ENCODE peak calls at places on chromosomes 5 and 9, in nine cellular contexts. One of them, this sample, is unnamed. For H3K27me3, the result is how much of the 10 kb centered on the place peaks cover.

GRCh38 chr5:14628346-14628745 is 36.2 kb upstream of the OTULIN start:
- DNase-seq in AG04450: peak
- DNase-seq in hepatocyte: peak
- DNase-seq in sigmoid colon: no peak
- DNase-seq in CD8-positive, alpha-beta T cell: peak
- DNase-seq in fibroblast of lung: peak
- DNase-seq in Peyer's patch: no peak
- DNase-seq in HCT116: no peak
- DNase-seq in SK-N-SH: no peak
- DNase-seq in this sample: peak

GRCh38 chr9:135077497-135078200 is 9.8 kb upstream of the OLFM1 start:
- DNase-seq in AG04450: no peak
- DNase-seq in hepatocyte: peak
- DNase-seq in sigmoid colon: peak
- DNase-seq in CD8-positive, alpha-beta T cell: no peak
- DNase-seq in fibroblast of lung: no peak
- DNase-seq in Peyer's patch: peak
- DNase-seq in HCT116: no peak
- DNase-seq in SK-N-SH: no peak
- DNase-seq in this sample: peak

GRCh38 chr9:109914280-109915027 is 134.5 kb downstream of the PALM2AKAP2 start:
- DNase-seq in AG04450: peak
- DNase-seq in hepatocyte: no peak
- DNase-seq in sigmoid colon: no peak
- DNase-seq in CD8-positive, alpha-beta T cell: no peak
- DNase-seq in fibroblast of lung: peak
- DNase-seq in Peyer's patch: no peak
- DNase-seq in HCT116: no peak
- DNase-seq in SK-N-SH: no peak
- DNase-seq in this sample: peak

GRCh38 chr5:106392766-106393165 is 1278.0 kb downstream of the EFNA5 start:
- DNase-seq in AG04450: no peak
- DNase-seq in hepatocyte: no peak
- DNase-seq in sigmoid colon: no peak
- DNase-seq in CD8-positive, alpha-beta T cell: no peak
- DNase-seq in fibroblast of lung: no peak
- DNase-seq in Peyer's patch: no peak
- DNase-seq in HCT116: no peak
- DNase-seq in SK-N-SH: no peak
- DNase-seq in this sample: peak

GRCh38 chr9:93302586-93303257 is 118.8 kb downstream of the WNK2 start:
- DNase-seq in AG04450: no peak
- DNase-seq in hepatocyte: peak
- DNase-seq in sigmoid colon: peak
- DNase-seq in CD8-positive, alpha-beta T cell: peak
- DNase-seq in fibroblast of lung: peak
- DNase-seq in Peyer's patch: peak
- DNase-seq in HCT116: peak
- DNase-seq in SK-N-SH: peak
- DNase-seq in this sample: peak

GRCh38 chr5:54873696-54874095 is 111.7 kb downstream of the ESM1 start:
- DNase-seq in AG04450: no peak
- DNase-seq in hepatocyte: no peak
- DNase-seq in sigmoid colon: no peak
- DNase-seq in CD8-positive, alpha-beta T cell: no peak
- DNase-seq in fibroblast of lung: no peak
- DNase-seq in Peyer's patch: no peak
- DNase-seq in HCT116: no peak
- DNase-seq in SK-N-SH: no peak
- DNase-seq in this sample: no peak

GRCh38 chr5:68489556-68489955 is 274.0 kb downstream of the PIK3R1 start:
- DNase-seq in AG04450: no peak
- DNase-seq in hepatocyte: no peak
- DNase-seq in sigmoid colon: no peak
- DNase-seq in CD8-positive, alpha-beta T cell: no peak
- DNase-seq in fibroblast of lung: no peak
- DNase-seq in Peyer's patch: no peak
- DNase-seq in HCT116: no peak
- DNase-seq in SK-N-SH: no peak
- DNase-seq in this sample: no peak

GRCh38 chr5:139670369-139671095 is 22.4 kb downstream of the CXXC5 start:
- DNase-seq in AG04450: no peak
- DNase-seq in hepatocyte: no peak
- DNase-seq in sigmoid colon: no peak
- DNase-seq in CD8-positive, alpha-beta T cell: peak
- DNase-seq in fibroblast of lung: no peak
- DNase-seq in Peyer's patch: no peak
- DNase-seq in HCT116: no peak
- DNase-seq in SK-N-SH: peak
- DNase-seq in this sample: no peak

GRCh38 chr5:88672644-88673493 is 210.1 kb downstream of the MEF2C start:
- DNase-seq in AG04450: no peak
- DNase-seq in hepatocyte: no peak
- DNase-seq in sigmoid colon: no peak
- DNase-seq in CD8-positive, alpha-beta T cell: no peak
- DNase-seq in fibroblast of lung: no peak
- DNase-seq in Peyer's patch: no peak
- DNase-seq in HCT116: no peak
- DNase-seq in SK-N-SH: no peak
- DNase-seq in this sample: no peak

GRCh38 chr5:88669314-88669713 is 213.7 kb downstream of the MEF2C start:
- DNase-seq in AG04450: no peak
- DNase-seq in hepatocyte: no peak
- DNase-seq in sigmoid colon: no peak
- DNase-seq in CD8-positive, alpha-beta T cell: no peak
- DNase-seq in fibroblast of lung: no peak
- DNase-seq in Peyer's patch: no peak
- DNase-seq in HCT116: no peak
- DNase-seq in SK-N-SH: no peak
- DNase-seq in this sample: no peak

GRCh38 chr5:88674262-88675158 is 208.5 kb downstream of the MEF2C start:
- DNase-seq in AG04450: no peak
- DNase-seq in hepatocyte: no peak
- DNase-seq in sigmoid colon: no peak
- DNase-seq in CD8-positive, alpha-beta T cell: no peak
- DNase-seq in fibroblast of lung: no peak
- DNase-seq in Peyer's patch: peak
- DNase-seq in HCT116: no peak
- DNase-seq in SK-N-SH: no peak
- DNase-seq in this sample: no peak

GRCh38 chr5:88671808-88672499 is 211.0 kb downstream of the MEF2C start:
- DNase-seq in AG04450: no peak
- DNase-seq in hepatocyte: no peak
- DNase-seq in sigmoid colon: no peak
- DNase-seq in CD8-positive, alpha-beta T cell: no peak
- DNase-seq in fibroblast of lung: no peak
- DNase-seq in Peyer's patch: no peak
- DNase-seq in HCT116: no peak
- DNase-seq in SK-N-SH: no peak
- DNase-seq in this sample: no peak

DNA sequence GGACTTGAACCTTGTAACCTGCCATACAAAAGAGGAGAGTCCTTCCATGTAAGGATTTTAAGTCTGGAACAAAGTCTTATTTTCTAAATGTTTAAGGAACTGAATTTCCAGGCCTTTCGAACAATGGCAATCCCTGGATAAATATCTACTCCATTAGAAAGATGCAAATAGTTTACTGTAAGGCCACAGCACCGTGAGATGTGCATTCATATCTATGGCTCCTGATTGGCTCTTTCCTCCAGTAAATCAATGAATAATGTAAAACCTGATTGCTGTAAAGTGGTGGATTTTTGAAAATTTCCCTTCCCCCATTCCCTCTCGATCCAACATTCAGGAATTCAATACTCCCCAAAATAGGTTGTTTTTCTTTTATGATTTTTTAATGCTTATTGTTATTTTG is 211.6 kb downstream of the MEF2C start:
- DNase-seq in AG04450: no peak
- DNase-seq in hepatocyte: no peak
- DNase-seq in sigmoid colon: no peak
- DNase-seq in CD8-positive, alpha-beta T cell: no peak
- DNase-seq in fibroblast of lung: no peak
- DNase-seq in Peyer's patch: no peak
- DNase-seq in HCT116: no peak
- DNase-seq in SK-N-SH: no peak
- DNase-seq in this sample: no peak
- H3K27me3 ChIP-seq in AG04450: half or more
- H3K27me3 ChIP-seq in hepatocyte: half or more
- H3K27me3 ChIP-seq in sigmoid colon: half or more
- H3K27me3 ChIP-seq in CD8-positive, alpha-beta T cell: half or more
- H3K27me3 ChIP-seq in fibroblast of lung: half or more
- H3K27me3 ChIP-seq in Peyer's patch: under half
- H3K27me3 ChIP-seq in HCT116: under half
- H3K27me3 ChIP-seq in SK-N-SH: half or more
- H3K27me3 ChIP-seq in this sample: half or more

DNA sequence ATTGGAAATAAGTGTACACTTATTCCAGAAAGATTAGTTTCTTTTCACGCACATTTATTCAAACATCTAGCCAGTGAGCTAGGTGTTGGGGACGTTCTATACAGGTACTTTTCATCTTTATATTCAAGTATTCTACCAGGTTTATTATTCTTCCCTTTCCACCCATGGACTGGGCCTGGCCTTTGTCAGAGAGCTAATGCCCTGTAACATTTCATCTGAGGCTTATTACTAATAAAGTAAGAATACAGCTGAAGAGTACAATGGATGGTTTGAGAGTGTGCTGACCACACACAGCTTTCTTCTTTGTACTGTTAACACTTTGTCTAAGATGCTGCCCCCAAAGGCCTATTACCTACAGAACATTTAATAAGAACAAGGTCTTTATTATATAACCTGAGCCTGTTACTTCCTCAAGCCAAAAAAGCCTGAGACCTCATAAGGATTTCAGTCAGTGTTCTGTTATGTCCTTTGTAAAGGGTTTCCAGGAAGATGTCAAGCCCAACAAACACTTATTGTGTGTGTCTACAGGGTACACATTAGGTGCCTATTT is 93.5 kb downstream of the ZNF608 start:
- DNase-seq in AG04450: no peak
- DNase-seq in hepatocyte: no peak
- DNase-seq in sigmoid colon: no peak
- DNase-seq in CD8-positive, alpha-beta T cell: no peak
- DNase-seq in fibroblast of lung: no peak
- DNase-seq in Peyer's patch: no peak
- DNase-seq in HCT116: no peak
- DNase-seq in SK-N-SH: no peak
- DNase-seq in this sample: no peak
- H3K27ac ChIP-seq in AG04450: no peak
- H3K27ac ChIP-seq in hepatocyte: peak
- H3K27ac ChIP-seq in sigmoid colon: peak
- H3K27ac ChIP-seq in CD8-positive, alpha-beta T cell: no peak
- H3K27ac ChIP-seq in fibroblast of lung: no peak
- H3K27ac ChIP-seq in Peyer's patch: peak
- H3K27ac ChIP-seq in HCT116: no peak
- H3K27ac ChIP-seq in SK-N-SH: no peak
- H3K27ac ChIP-seq in this sample: no peak

GRCh38 chr5:143318270-143318669 is 85.2 kb downstream of the NR3C1 start:
- DNase-seq in AG04450: no peak
- DNase-seq in hepatocyte: no peak
- DNase-seq in sigmoid colon: no peak
- DNase-seq in CD8-positive, alpha-beta T cell: no peak
- DNase-seq in fibroblast of lung: no peak
- DNase-seq in Peyer's patch: no peak
- DNase-seq in HCT116: no peak
- DNase-seq in SK-N-SH: no peak
- DNase-seq in this sample: no peak

GRCh38 chr5:143318833-143319232 is 84.7 kb downstream of the NR3C1 start:
- DNase-seq in AG04450: no peak
- DNase-seq in hepatocyte: no peak
- DNase-seq in sigmoid colon: no peak
- DNase-seq in CD8-positive, alpha-beta T cell: no peak
- DNase-seq in fibroblast of lung: no peak
- DNase-seq in Peyer's patch: no peak
- DNase-seq in HCT116: no peak
- DNase-seq in SK-N-SH: no peak
- DNase-seq in this sample: no peak

GRCh38 chr5:143322178-143322577 is 81.3 kb downstream of the NR3C1 start:
- DNase-seq in AG04450: no peak
- DNase-seq in hepatocyte: no peak
- DNase-seq in sigmoid colon: no peak
- DNase-seq in CD8-positive, alpha-beta T cell: no peak
- DNase-seq in fibroblast of lung: no peak
- DNase-seq in Peyer's patch: no peak
- DNase-seq in HCT116: no peak
- DNase-seq in SK-N-SH: no peak
- DNase-seq in this sample: no peak

GRCh38 chr5:143319437-143320302 is 83.8 kb downstream of the NR3C1 start:
- DNase-seq in AG04450: no peak
- DNase-seq in hepatocyte: peak
- DNase-seq in sigmoid colon: no peak
- DNase-seq in CD8-positive, alpha-beta T cell: no peak
- DNase-seq in fibroblast of lung: no peak
- DNase-seq in Peyer's patch: no peak
- DNase-seq in HCT116: no peak
- DNase-seq in SK-N-SH: peak
- DNase-seq in this sample: no peak

DNA sequence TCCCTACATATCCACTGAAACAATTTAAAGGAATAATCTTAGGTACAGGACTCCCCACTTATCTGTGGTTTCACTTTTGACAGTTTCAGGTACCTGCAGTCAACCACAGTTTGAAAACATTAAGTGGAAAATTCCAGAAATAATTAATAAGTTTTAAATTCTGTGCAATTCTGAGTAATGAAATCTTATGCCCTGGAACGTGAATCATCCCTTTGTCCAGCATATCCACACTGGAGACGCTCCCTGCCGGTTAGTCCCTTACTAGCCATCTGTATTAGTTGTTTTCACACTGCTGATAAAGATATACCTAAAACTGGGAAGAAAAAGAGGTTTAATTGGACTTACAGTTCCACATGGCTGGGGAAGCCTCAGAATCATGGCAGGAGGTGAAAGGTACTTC is 80.6 kb downstream of the NR3C1 start:
- DNase-seq in AG04450: no peak
- DNase-seq in hepatocyte: no peak
- DNase-seq in sigmoid colon: no peak
- DNase-seq in CD8-positive, alpha-beta T cell: no peak
- DNase-seq in fibroblast of lung: no peak
- DNase-seq in Peyer's patch: no peak
- DNase-seq in HCT116: no peak
- DNase-seq in SK-N-SH: no peak
- DNase-seq in this sample: peak
- TF ChIP-seq CTCF in AG04450: no peak
- TF ChIP-seq CTCF in hepatocyte: no peak
- TF ChIP-seq CTCF in sigmoid colon: no peak
- TF ChIP-seq CTCF in CD8-positive, alpha-beta T cell: no peak
- TF ChIP-seq CTCF in fibroblast of lung: no peak
- TF ChIP-seq CTCF in Peyer's patch: no peak
- TF ChIP-seq CTCF in HCT116: no peak
- TF ChIP-seq CTCF in SK-N-SH: no peak
- TF ChIP-seq CTCF in this sample: peak

GRCh38 chr5:1888541-1889251 is 6.0 kb upstream of the IRX4 start:
- DNase-seq in AG04450: no peak
- DNase-seq in hepatocyte: no peak
- DNase-seq in sigmoid colon: no peak
- DNase-seq in CD8-positive, alpha-beta T cell: no peak
- DNase-seq in fibroblast of lung: no peak
- DNase-seq in Peyer's patch: no peak
- DNase-seq in HCT116: no peak
- DNase-seq in SK-N-SH: no peak
- DNase-seq in this sample: no peak

GRCh38 chr5:1885777-1886633 is 3.3 kb upstream of the IRX4 start:
- DNase-seq in AG04450: no peak
- DNase-seq in hepatocyte: no peak
- DNase-seq in sigmoid colon: no peak
- DNase-seq in CD8-positive, alpha-beta T cell: no peak
- DNase-seq in fibroblast of lung: no peak
- DNase-seq in Peyer's patch: no peak
- DNase-seq in HCT116: no peak
- DNase-seq in SK-N-SH: no peak
- DNase-seq in this sample: no peak

GRCh38 chr5:1885476-1885755 is 2.7 kb upstream of the IRX4 start:
- DNase-seq in AG04450: no peak
- DNase-seq in hepatocyte: no peak
- DNase-seq in sigmoid colon: no peak
- DNase-seq in CD8-positive, alpha-beta T cell: no peak
- DNase-seq in fibroblast of lung: no peak
- DNase-seq in Peyer's patch: no peak
- DNase-seq in HCT116: no peak
- DNase-seq in SK-N-SH: no peak
- DNase-seq in this sample: no peak

GRCh38 chr5:1887400-1888360 is 5.0 kb upstream of the IRX4 start:
- DNase-seq in AG04450: no peak
- DNase-seq in hepatocyte: no peak
- DNase-seq in sigmoid colon: no peak
- DNase-seq in CD8-positive, alpha-beta T cell: no peak
- DNase-seq in fibroblast of lung: no peak
- DNase-seq in Peyer's patch: no peak
- DNase-seq in HCT116: no peak
- DNase-seq in SK-N-SH: no peak
- DNase-seq in this sample: no peak

GRCh38 chr5:1886634-1887399 is 4.1 kb upstream of the IRX4 start:
- DNase-seq in AG04450: no peak
- DNase-seq in hepatocyte: no peak
- DNase-seq in sigmoid colon: no peak
- DNase-seq in CD8-positive, alpha-beta T cell: no peak
- DNase-seq in fibroblast of lung: no peak
- DNase-seq in Peyer's patch: no peak
- DNase-seq in HCT116: no peak
- DNase-seq in SK-N-SH: no peak
- DNase-seq in this sample: no peak
- H3K27me3 ChIP-seq in AG04450: half or more
- H3K27me3 ChIP-seq in hepatocyte: half or more
- H3K27me3 ChIP-seq in sigmoid colon: half or more
- H3K27me3 ChIP-seq in CD8-positive, alpha-beta T cell: under half
- H3K27me3 ChIP-seq in fibroblast of lung: under half
- H3K27me3 ChIP-seq in Peyer's patch: under half
- H3K27me3 ChIP-seq in HCT116: under half
- H3K27me3 ChIP-seq in SK-N-SH: half or more
- H3K27me3 ChIP-seq in this sample: half or more

This sample was measured in brain microvascular endothelial cell.